ENCODE peak calls at places on chromosomes 12 and 14, in seven cellular contexts. L is myocyte; K is fibroblast of lung; V is lung; U is activated T-cell treated with anti-CD3 and anti-CD28 coated beads for 48 hours; H is Peyer's patch; B is effector CD4-positive, alpha-beta T cell. T is an unnamed sample.

GRCh38 chr12:14471497-14471896 is 96.2 kb downstream of the PLBD1 start:
- DNase-seq in L (no peak), K (no peak), V (no peak), U (no peak), H (no peak), B (no peak), T (no peak)

GRCh38 chr12:107464644-107465043 is 221.0 kb upstream of the PWP1 start:
- DNase-seq in L (no peak), K (no peak), V (no peak), U (no peak), H (no peak), B (no peak), T (no peak)

GRCh38 chr14:88535813-88536212 is 19.0 kb downstream of the PTPN21 start:
- DNase-seq in L (no peak), K (no peak), V (no peak), U (no peak), H (no peak), B (no peak), T (no peak)

GRCh38 chr12:110353211-110353965 is 50.1 kb downstream of the ANAPC7 start:
- DNase-seq in L (no peak), K (no peak), V (no peak), U (no peak), H (no peak), B (no peak), T (no peak)

GRCh38 chr14:87148655-87149054 is 844.3 kb downstream of the GALC start:
- DNase-seq in L (peak), K (no peak), V (no peak), U (no peak), H (no peak), B (no peak), T (no peak)

GRCh38 chr12:123512838-123513665 is 20.5 kb downstream of the RILPL1 start:
- DNase-seq in L (no peak), K (no peak), V (no peak), U (no peak), H (no peak), B (no peak), T (no peak)

GRCh38 chr12:52146822-52147366 is 44.9 kb downstream of the KRT80 start:
- DNase-seq in L (no peak), K (no peak), V (no peak), U (no peak), H (no peak), B (no peak), T (peak)

GRCh38 chr14:37129047-37129446 is 43.4 kb downstream of the SLC25A21 start:
- DNase-seq in L (no peak), K (no peak), V (no peak), U (no peak), H (no peak), B (no peak), T (no peak)

GRCh38 chr14:101821528-101821927 is 60.0 kb downstream of the PPP2R5C start:
- DNase-seq in L (no peak), K (no peak), V (no peak), U (no peak), H (no peak), B (peak), T (no peak)

GRCh38 chr12:2054091-2055018 is 1.6 kb downstream of the CACNA1C start:
- DNase-seq in L (no peak), K (no peak), V (no peak), U (no peak), H (no peak), B (no peak), T (no peak)

GRCh38 chr12:82740129-82741000 is 53.7 kb downstream of the TMTC2 start:
- DNase-seq in L (peak), K (peak), V (no peak), U (no peak), H (no peak), B (no peak), T (no peak)

GRCh38 chr12:128784030-128784770 is 39.6 kb downstream of the SLC15A4 start:
- DNase-seq in L (no peak), K (no peak), V (no peak), U (no peak), H (no peak), B (no peak), T (no peak)

GRCh38 chr12:2487278-2487677 is 307.5 kb upstream of the FKBP4 start:
- DNase-seq in L (no peak), K (no peak), V (no peak), U (no peak), H (no peak), B (no peak), T (no peak)

GRCh38 chr14:31207287-31207745 is 277 bp downstream of the HECTD1 start:
- DNase-seq in L (no peak), K (no peak), V (no peak), U (no peak), H (no peak), B (no peak), T (peak)

GRCh38 chr14:77303417-77304156 is 17.1 kb downstream of the POMT2 start:
- DNase-seq in L (peak), K (peak), V (peak), U (no peak), H (no peak), B (no peak), T (no peak)

GRCh38 chr12:68792952-68793351 is 15.0 kb upstream of the MDM2 start:
- DNase-seq in L (peak), K (peak), V (no peak), U (peak), H (no peak), B (no peak), T (no peak)

GRCh38 chr12:92110083-92110640 is 35.5 kb downstream of the BTG1 start:
- DNase-seq in L (no peak), K (no peak), V (no peak), U (no peak), H (no peak), B (no peak), T (no peak)

GRCh38 chr14:98928418-98928817 is 343.6 kb downstream of the BCL11B start:
- DNase-seq in L (no peak), K (no peak), V (no peak), U (no peak), H (no peak), B (no peak), T (no peak)

GRCh38 chr12:131092911-131093901 is 139.5 kb downstream of the ADGRD1 start:
- DNase-seq in L (peak), K (no peak), V (no peak), U (peak), H (peak), B (no peak), T (peak)

GRCh38 chr12:68119724-68120211 is 39.8 kb downstream of the IFNG start:
- DNase-seq in L (peak), K (no peak), V (no peak), U (peak), H (no peak), B (no peak), T (no peak)

GRCh38 chr12:101877816-101878811 is 734 bp downstream of the DRAM1 start:
- DNase-seq in L (no peak), K (peak), V (peak), U (no peak), H (no peak), B (no peak), T (no peak)

GRCh38 chr12:94147991-94148840 is at the start of gene PLXNC1:
- DNase-seq in L (no peak), K (peak), V (peak), U (peak), H (peak), B (peak), T (peak)

GRCh38 chr14:35879654-35880249 is 53.6 kb downstream of the BRMS1L start:
- DNase-seq in L (no peak), K (peak), V (no peak), U (no peak), H (no peak), B (no peak), T (no peak)

GRCh38 chr14:94447206-94447605 is 5.4 kb downstream of the SERPINA11 start:
- DNase-seq in L (no peak), K (no peak), V (no peak), U (no peak), H (no peak), B (no peak), T (no peak)

GRCh38 chr14:54805521-54806322 is 96.9 kb downstream of the GCH1 start:
- DNase-seq in L (peak), K (peak), V (peak), U (peak), H (peak), B (peak), T (peak)

GRCh38 chr14:29897181-29897580 is 30.5 kb downstream of the PRKD1 start:
- DNase-seq in L (no peak), K (no peak), V (no peak), U (no peak), H (no peak), B (no peak), T (no peak)

GRCh38 chr14:33938131-33938949 is 12.5 kb downstream of the EGLN3 start:
- DNase-seq in L (peak), K (no peak), V (no peak), U (no peak), H (peak), B (no peak), T (peak)

GRCh38 chr12:116320839-116321238 is 43.3 kb upstream of the MED13L start:
- DNase-seq in L (peak), K (peak), V (no peak), U (no peak), H (no peak), B (no peak), T (no peak)

GRCh38 chr14:22291406-22291805 is 297.6 kb downstream of the DAD1 start:
- DNase-seq in L (no peak), K (no peak), V (no peak), U (no peak), H (no peak), B (no peak), T (no peak)

GRCh38 chr12:113359939-113360748 is 1.8 kb downstream of the PLBD2 start:
- DNase-seq in L (peak), K (no peak), V (no peak), U (no peak), H (no peak), B (no peak), T (peak)

GRCh38 chr12:20602671-20603402 is 92.3 kb upstream of the SLCO1C1 start:
- DNase-seq in L (no peak), K (peak), V (no peak), U (no peak), H (no peak), B (no peak), T (no peak)

GRCh38 chr14:62956413-62956812 is 88.8 kb downstream of the KCNH5 start:
- DNase-seq in L (no peak), K (no peak), V (no peak), U (no peak), H (no peak), B (no peak), T (no peak)

GRCh38 chr14:24674204-24674970 is 40.4 kb upstream of the GZMB start:
- DNase-seq in L (no peak), K (no peak), V (no peak), U (no peak), H (no peak), B (peak), T (peak)

GRCh38 chr14:33611405-33612183 is 339.3 kb downstream of the EGLN3 start:
- DNase-seq in L (no peak), K (peak), V (no peak), U (no peak), H (no peak), B (no peak), T (no peak)

GRCh38 chr14:90900712-90901111 is 84.5 kb upstream of the TTC7B start:
- DNase-seq in L (peak), K (peak), V (no peak), U (no peak), H (no peak), B (no peak), T (no peak)

GRCh38 chr14:74506408-74506807 is 12.8 kb downstream of the ISCA2 start:
- DNase-seq in L (no peak), K (no peak), V (no peak), U (no peak), H (peak), B (no peak), T (no peak)

GRCh38 chr12:117514016-117514415 is 152.6 kb upstream of the NOS1 start:
- DNase-seq in L (no peak), K (no peak), V (peak), U (no peak), H (no peak), B (no peak), T (no peak)

GRCh38 chr12:5827591-5827990 is 117.5 kb downstream of the ANO2 start:
- DNase-seq in L (no peak), K (no peak), V (no peak), U (no peak), H (no peak), B (no peak), T (no peak)

T was measured in left colon.